ENCODE peak calls at places on chromosome 14, in seven cellular contexts. D, V, F, B, K, I and O are unnamed samples.

GRCh38 chr14:61498811-61499210 is 177.4 kb downstream of the PRKCH start:
- DNase-seq in D (no peak), V (no peak), F (no peak), B (no peak), K (no peak), I (no peak), O (no peak)

GRCh38 chr14:86541969-86542368 is 1012.0 kb downstream of the FLRT2 start:
- DNase-seq in D (no peak), V (no peak), F (no peak), B (no peak), K (no peak), I (no peak), O (no peak)

GRCh38 chr14:102164241-102164641 is 24.5 kb downstream of the WDR20 start:
- DNase-seq in D (no peak), V (no peak), F (no peak), B (no peak), K (no peak), I (no peak), O (no peak)

GRCh38 chr14:83044001-83044400 is 1510.3 kb upstream of the SEL1L start:
- DNase-seq in D (no peak), V (no peak), F (no peak), B (no peak), K (no peak), I (no peak), O (no peak)

GRCh38 chr14:36057452-36058142 is 118.9 kb downstream of the PTCSC3 start:
- DNase-seq in D (no peak), V (no peak), F (no peak), B (no peak), K (no peak), I (no peak), O (no peak)

GRCh38 chr14:82438416-82438815 is 904.8 kb upstream of the SEL1L start:
- DNase-seq in D (no peak), V (no peak), F (no peak), B (no peak), K (no peak), I (no peak), O (no peak)

GRCh38 chr14:54338696-54339317 is 58.0 kb upstream of the CDKN3 start:
- DNase-seq in D (no peak), V (no peak), F (peak), B (no peak), K (no peak), I (no peak), O (no peak)

GRCh38 chr14:71163842-71164500 is 256.7 kb downstream of the PCNX1 start:
- DNase-seq in D (no peak), V (no peak), F (no peak), B (no peak), K (no peak), I (no peak), O (no peak)

GRCh38 chr14:35404496-35405303 is at the start of gene NFKBIA:
- DNase-seq in D (peak), V (peak), F (peak), B (peak), K (peak), I (peak), O (peak)

GRCh38 chr14:101503431-101504095 is 57.7 kb upstream of the DIO3 start:
- DNase-seq in D (no peak), V (no peak), F (no peak), B (no peak), K (no peak), I (no peak), O (peak)

GRCh38 chr14:57982802-57983201 is 116.9 kb upstream of the SLC35F4 start:
- DNase-seq in D (no peak), V (peak), F (no peak), B (no peak), K (no peak), I (no peak), O (no peak)

GRCh38 chr14:105258846-105259245 is 10.5 kb downstream of the BTBD6 start:
- DNase-seq in D (peak), V (no peak), F (no peak), B (no peak), K (no peak), I (no peak), O (no peak)

GRCh38 chr14:52363001-52363704 is 49.0 kb downstream of the PTGER2 start:
- DNase-seq in D (no peak), V (no peak), F (no peak), B (no peak), K (no peak), I (no peak), O (no peak)

GRCh38 chr14:19754172-19754571 is 10.8 kb downstream of the OR4Q3 start:
- DNase-seq in D (no peak), V (no peak), F (no peak), B (no peak), K (no peak), I (no peak), O (no peak)

GRCh38 chr14:92469515-92469914 is 44.1 kb upstream of the RIN3 start:
- DNase-seq in D (no peak), V (no peak), F (no peak), B (no peak), K (no peak), I (no peak), O (no peak)

GRCh38 chr14:94485944-94486841 is 10.2 kb upstream of the SERPINA9 start:
- DNase-seq in D (peak), V (no peak), F (peak), B (peak), K (peak), I (peak), O (peak)

GRCh38 chr14:22555573-22556011 is 33.4 kb downstream of the DAD1 start:
- DNase-seq in D (no peak), V (no peak), F (no peak), B (no peak), K (peak), I (no peak), O (no peak)

GRCh38 chr14:92409069-92409468 is 86.1 kb downstream of the SLC24A4 start:
- DNase-seq in D (no peak), V (no peak), F (no peak), B (no peak), K (no peak), I (peak), O (peak)

GRCh38 chr14:84129028-84129427 is 1400.9 kb upstream of the FLRT2 start:
- DNase-seq in D (no peak), V (no peak), F (no peak), B (no peak), K (no peak), I (no peak), O (no peak)